ENCODE peak calls at places on chromosomes 12 and 14, in ten cellular contexts. One of them, this sample, is unnamed.

GRCh38 chr12:3611853-3612703 is 121.1 kb downstream of the PRMT8 start:
- DNase-seq in GM23248: peak; percentile 3
- DNase-seq in ELR: no peak
- DNase-seq in myocyte: no peak
- DNase-seq in H4: no peak
- DNase-seq in LHCN-M2: no peak
- DNase-seq in nucleus accumbens: no peak
- DNase-seq in occipital lobe: peak; percentile 40
- DNase-seq in fibroblast of gingiva: no peak
- DNase-seq in dorsolateral prefrontal cortex: peak; percentile 48
- DNase-seq in this sample: no peak

GRCh38 chr12:112963227-112963861 is 15.0 kb upstream of the OAS2 start:
- DNase-seq in myocyte: no peak
- DNase-seq in H4: no peak
- DNase-seq in ELR: no peak
- DNase-seq in dorsolateral prefrontal cortex: no peak
- DNase-seq in occipital lobe: no peak
- DNase-seq in fibroblast of gingiva: no peak
- DNase-seq in LHCN-M2: no peak
- DNase-seq in GM23248: no peak
- DNase-seq in nucleus accumbens: no peak
- DNase-seq in this sample: peak; percentile 13

GRCh38 chr12:78146365-78146772 is 315.7 kb downstream of the NAV3 start:
- DNase-seq in occipital lobe: no peak
- DNase-seq in myocyte: peak; percentile 35
- DNase-seq in GM23248: peak; percentile 75
- DNase-seq in LHCN-M2: peak; percentile 49
- DNase-seq in H4: peak; percentile 17
- DNase-seq in fibroblast of gingiva: peak; percentile 61
- DNase-seq in dorsolateral prefrontal cortex: no peak
- DNase-seq in ELR: peak; percentile 71
- DNase-seq in nucleus accumbens: no peak
- DNase-seq in this sample: no peak

GRCh38 chr12:62575036-62575435 is 108.4 kb downstream of the MON2 start:
- DNase-seq in LHCN-M2: no peak
- DNase-seq in dorsolateral prefrontal cortex: no peak
- DNase-seq in GM23248: no peak
- DNase-seq in myocyte: no peak
- DNase-seq in nucleus accumbens: no peak
- DNase-seq in ELR: no peak
- DNase-seq in H4: no peak
- DNase-seq in occipital lobe: no peak
- DNase-seq in fibroblast of gingiva: no peak
- DNase-seq in this sample: no peak

GRCh38 chr14:71103662-71104484 is 196.6 kb downstream of the PCNX1 start:
- DNase-seq in LHCN-M2: peak; percentile 61
- DNase-seq in dorsolateral prefrontal cortex: no peak
- DNase-seq in ELR: peak; percentile 77
- DNase-seq in nucleus accumbens: no peak
- DNase-seq in occipital lobe: no peak
- DNase-seq in fibroblast of gingiva: peak; percentile 54
- DNase-seq in GM23248: peak; percentile 74
- DNase-seq in myocyte: peak; percentile 64
- DNase-seq in H4: peak; percentile 63
- DNase-seq in this sample: no peak

GRCh38 chr14:94395306-94395899 is 7.0 kb upstream of the SERPINA1 start:
- DNase-seq in occipital lobe: no peak
- DNase-seq in myocyte: no peak
- DNase-seq in LHCN-M2: no peak
- DNase-seq in H4: no peak
- DNase-seq in fibroblast of gingiva: no peak
- DNase-seq in nucleus accumbens: no peak
- DNase-seq in dorsolateral prefrontal cortex: no peak
- DNase-seq in GM23248: no peak
- DNase-seq in ELR: no peak
- DNase-seq in this sample: no peak

GRCh38 chr12:94831081-94831747 is 172.3 kb downstream of the NDUFA12 start:
- DNase-seq in occipital lobe: no peak
- DNase-seq in dorsolateral prefrontal cortex: no peak
- DNase-seq in GM23248: no peak
- DNase-seq in ELR: no peak
- DNase-seq in LHCN-M2: no peak
- DNase-seq in myocyte: peak; percentile 78
- DNase-seq in H4: no peak
- DNase-seq in nucleus accumbens: no peak
- DNase-seq in fibroblast of gingiva: no peak
- DNase-seq in this sample: no peak

GRCh38 chr12:132491349-132491663 is 1.4 kb downstream of the FBRSL1 start:
- DNase-seq in nucleus accumbens: no peak
- DNase-seq in fibroblast of gingiva: no peak
- DNase-seq in occipital lobe: no peak
- DNase-seq in H4: no peak
- DNase-seq in ELR: no peak
- DNase-seq in LHCN-M2: no peak
- DNase-seq in dorsolateral prefrontal cortex: no peak
- DNase-seq in myocyte: no peak
- DNase-seq in GM23248: no peak
- DNase-seq in this sample: no peak

GRCh38 chr14:64213853-64214570 is 80.2 kb downstream of the ESR2 start:
- DNase-seq in nucleus accumbens: no peak
- DNase-seq in myocyte: peak; percentile 17
- DNase-seq in occipital lobe: no peak
- DNase-seq in dorsolateral prefrontal cortex: no peak
- DNase-seq in H4: no peak
- DNase-seq in LHCN-M2: no peak
- DNase-seq in ELR: no peak
- DNase-seq in GM23248: no peak
- DNase-seq in fibroblast of gingiva: no peak
- DNase-seq in this sample: no peak

GRCh38 chr14:71116206-71117122 is 209.2 kb downstream of the PCNX1 start:
- DNase-seq in fibroblast of gingiva: no peak
- DNase-seq in dorsolateral prefrontal cortex: no peak
- DNase-seq in occipital lobe: no peak
- DNase-seq in myocyte: no peak
- DNase-seq in LHCN-M2: no peak
- DNase-seq in GM23248: no peak
- DNase-seq in nucleus accumbens: no peak
- DNase-seq in H4: no peak
- DNase-seq in ELR: no peak
- DNase-seq in this sample: no peak

GRCh38 chr12:57632898-57633825 is at the start of gene B4GALNT1:
- DNase-seq in dorsolateral prefrontal cortex: peak; percentile 75
- DNase-seq in LHCN-M2: peak; percentile 40
- DNase-seq in occipital lobe: peak; percentile 60
- DNase-seq in myocyte: peak; percentile 59
- DNase-seq in fibroblast of gingiva: peak; percentile 38
- DNase-seq in ELR: peak; percentile 77
- DNase-seq in GM23248: peak; percentile 86
- DNase-seq in H4: peak; percentile 33
- DNase-seq in nucleus accumbens: no peak
- DNase-seq in this sample: no peak

GRCh38 chr14:81435048-81435577 is 35.0 kb upstream of the STON2 start:
- DNase-seq in myocyte: no peak
- DNase-seq in nucleus accumbens: no peak
- DNase-seq in ELR: no peak
- DNase-seq in fibroblast of gingiva: no peak
- DNase-seq in occipital lobe: no peak
- DNase-seq in H4: no peak
- DNase-seq in GM23248: no peak
- DNase-seq in dorsolateral prefrontal cortex: no peak
- DNase-seq in LHCN-M2: no peak
- DNase-seq in this sample: no peak